ENCODE peak calls at places on chromosomes 5 and 9, in four cellular contexts. R is H1, B is K562, X is IMR-90. K is an unnamed sample.

GRCh38 chr9:71647094-71647591 is 121.2 kb downstream of the CEMIP2 start:
- DNase-seq in X (peak), R (no peak), B (peak), K (peak)

GRCh38 chr9:134642385-134643181 is 980 bp downstream of the COL5A1 start:
- DNase-seq in X (peak), B (no peak), R (peak), K (no peak)

GRCh38 chr9:126852289-126852688 is 8.2 kb upstream of the ZBTB34 start:
- DNase-seq in R (peak), B (no peak), X (no peak), K (no peak)

GRCh38 chr5:149285153-149285552 is 13.5 kb downstream of the AFAP1L1 start:
- DNase-seq in X (no peak), B (no peak), R (no peak), K (no peak)

GRCh38 chr5:90055831-90056328 is 353.7 kb downstream of the CETN3 start:
- DNase-seq in B (no peak), R (no peak), X (peak), K (no peak)

GRCh38 chr9:75482566-75482965 is 394.3 kb downstream of the OSTF1 start:
- DNase-seq in R (no peak), B (no peak), X (no peak), K (no peak)

GRCh38 chr9:121725008-121725795 is 73.8 kb downstream of the DAB2IP start:
- DNase-seq in X (peak), B (no peak), R (no peak), K (no peak)

GRCh38 chr5:151251621-151252020 is 1.4 kb upstream of the GM2A start:
- DNase-seq in R (no peak), X (no peak), B (no peak), K (no peak)

GRCh38 chr5:118557103-118557805 is 431.1 kb downstream of the DTWD2 start:
- DNase-seq in X (no peak), B (no peak), R (no peak), K (no peak)

GRCh38 chr5:154647760-154648143 is 107.4 kb upstream of the LARP1 start:
- DNase-seq in X (no peak), R (no peak), B (no peak), K (no peak)

GRCh38 chr5:1171340-1171941 is 30.0 kb upstream of the SLC6A19 start:
- DNase-seq in B (peak), X (peak), R (no peak), K (no peak)

GRCh38 chr5:1666812-1667588 is 132.6 kb downstream of the MRPL36 start:
- DNase-seq in R (peak), X (no peak), B (peak), K (no peak)

GRCh38 chr9:2241461-2241874 is 226.3 kb downstream of the SMARCA2 start:
- DNase-seq in R (peak), B (peak), X (peak), K (no peak)

GRCh38 chr5:143614831-143615230 is 197.1 kb upstream of the HMHB1 start:
- DNase-seq in R (no peak), B (no peak), X (no peak), K (no peak)

GRCh38 chr5:18305288-18305899 is 671.1 kb downstream of the TAF11L14 start:
- DNase-seq in B (peak), X (peak), R (no peak), K (no peak)

GRCh38 chr9:121947683-121948300 is 145.3 kb downstream of the TTLL11 start:
- DNase-seq in X (no peak), B (no peak), R (no peak), K (no peak)

GRCh38 chr9:110224583-110224982 is 16.6 kb upstream of the C9orf152 start:
- DNase-seq in B (no peak), X (no peak), R (no peak), K (no peak)
- TF ChIP-seq CHD1 in B (no peak), X (no peak), R (no peak), K (no peak)

DNA sequence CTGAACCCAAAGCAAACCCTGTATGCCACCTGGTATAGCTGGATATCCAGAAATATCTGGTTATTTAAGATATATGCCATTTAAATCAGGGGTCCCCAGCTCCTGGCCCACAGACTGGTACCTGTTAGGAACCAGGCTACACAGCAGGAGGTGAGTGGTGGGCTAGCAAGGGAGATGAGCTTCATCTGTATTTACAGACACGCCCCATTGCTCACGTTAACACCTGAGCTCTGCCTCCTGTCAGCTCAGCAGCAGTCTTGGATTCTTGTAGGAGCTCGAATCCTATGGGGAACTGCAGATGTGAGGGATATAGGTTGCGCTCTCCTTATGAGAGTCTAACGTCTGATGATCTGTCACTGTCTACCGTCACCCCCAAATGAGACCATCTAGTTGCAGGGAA is 646.6 kb downstream of the TLE4 start:
- DNase-seq in B (no peak), X (no peak), R (no peak), K (no peak)
- TF ChIP-seq CHD1 in B (no peak), X (no peak), R (no peak), K (no peak)

DNA sequence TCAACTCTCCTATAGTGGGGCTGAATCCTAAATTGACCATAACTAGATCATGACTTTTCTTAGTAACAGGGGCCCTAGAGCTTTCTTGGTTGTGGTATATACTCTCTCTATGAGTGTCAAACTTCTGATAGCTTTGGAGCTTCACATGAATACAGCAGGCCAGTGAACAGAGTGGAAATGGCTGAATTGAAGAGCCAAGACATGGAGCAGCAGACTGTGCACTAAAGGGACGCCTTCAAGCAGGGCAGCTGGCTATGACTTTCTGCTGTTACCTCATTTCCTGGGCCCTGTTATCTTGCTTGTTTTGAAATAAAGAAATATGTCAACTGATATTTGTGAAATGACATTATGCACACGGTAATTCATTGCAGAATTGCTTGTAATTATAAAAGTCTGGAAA is 16.4 kb downstream of the CDO1 start:
- DNase-seq in B (no peak), R (no peak), X (no peak), K (no peak)
- TF ChIP-seq CHD1 in B (no peak), R (no peak), X (no peak), K (no peak)

GRCh38 chr5:88207575-88207974 is 61.1 kb downstream of the TMEM161B start:
- DNase-seq in X (no peak), R (no peak), B (no peak), K (no peak)
- TF ChIP-seq CHD1 in X (no peak), R (no peak), B (no peak), K (no peak)

DNA sequence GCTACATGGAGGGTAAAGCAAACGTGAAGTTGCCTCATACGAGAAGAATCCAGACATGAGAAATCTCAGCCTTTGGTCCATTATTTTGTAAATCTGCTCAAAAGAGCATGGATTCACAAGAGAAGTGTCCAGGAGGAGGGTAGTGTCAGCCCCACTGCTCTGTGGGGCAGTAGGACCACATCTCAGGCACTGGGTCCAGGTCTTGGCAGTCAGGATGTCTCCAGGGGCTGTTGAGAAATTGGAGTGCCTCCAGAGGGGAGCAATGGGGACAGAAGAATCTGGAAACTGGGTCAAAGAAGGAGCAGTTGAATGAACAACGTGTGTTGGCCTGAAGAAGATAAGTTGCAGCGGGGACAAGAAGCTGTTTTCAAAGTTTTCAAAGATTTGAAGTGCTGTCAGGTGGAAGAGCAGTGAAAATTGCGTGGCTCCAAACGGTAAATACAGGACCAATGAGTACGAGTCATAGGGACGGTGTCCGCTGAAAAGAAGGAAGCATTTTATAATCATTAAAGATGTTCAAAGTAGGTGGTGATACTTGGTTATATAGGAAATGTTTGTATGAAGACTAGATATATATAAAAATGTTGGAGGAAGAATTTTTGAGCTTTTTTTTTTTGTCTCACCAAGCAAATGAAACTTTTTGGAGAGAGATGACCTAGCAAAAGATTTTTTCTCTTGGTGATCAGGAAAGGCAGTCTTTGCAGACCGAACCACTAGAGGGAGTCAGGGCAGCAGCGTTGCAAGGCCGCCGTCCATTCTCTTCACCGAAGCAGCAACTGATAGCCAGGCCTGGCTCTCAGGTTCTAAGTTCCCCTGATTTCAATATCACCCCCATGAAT is 57.1 kb upstream of the ZBED3 start:
- DNase-seq in R (peak), X (peak), B (peak), K (peak)
- TF ChIP-seq CHD1 in R (no peak), X (no peak), B (no peak), K (no peak)

GRCh38 chr9:128191406-128192046 is at the start of gene CIZ1:
- DNase-seq in R (peak), X (peak), B (peak), K (no peak)
- TF ChIP-seq CHD1 in R (no peak), X (no peak), B (peak), K (no peak)

GRCh38 chr5:67301285-67301904 is 104.8 kb upstream of the CD180 start:
- DNase-seq in R (no peak), X (peak), B (no peak), K (no peak)
- TF ChIP-seq CHD1 in R (no peak), X (no peak), B (no peak), K (no peak)

GRCh38 chr9:116491219-116491618 is 195.9 kb upstream of the TRIM32 start:
- DNase-seq in X (no peak), B (no peak), R (no peak), K (no peak)
- TF ChIP-seq CHD1 in X (no peak), B (no peak), R (no peak), K (no peak)